ENCODE peak calls at places on chromosome 7, in eight cellular contexts. One of them, this sample, is unnamed.

GRCh38 chr7:108012499-108013430 is 9.8 kb upstream of the LAMB1 start:
- DNase-seq in right lobe of liver: no peak
- DNase-seq in adrenal gland: no peak
- DNase-seq in sigmoid colon: no peak
- DNase-seq in transverse colon: no peak
- DNase-seq in body of pancreas: peak; percentile 60
- DNase-seq in mucosa of descending colon: no peak
- DNase-seq in bronchial epithelial cell: peak; percentile 71
- DNase-seq in this sample: no peak

GRCh38 chr7:159177270-159178036 is 32.8 kb upstream of the VIPR2 start:
- DNase-seq in mucosa of descending colon: no peak
- DNase-seq in right lobe of liver: no peak
- DNase-seq in adrenal gland: no peak
- DNase-seq in transverse colon: no peak
- DNase-seq in sigmoid colon: no peak
- DNase-seq in body of pancreas: no peak
- DNase-seq in bronchial epithelial cell: no peak
- DNase-seq in this sample: no peak

GRCh38 chr7:45033261-45033930 is 33.4 kb downstream of the CCM2 start:
- DNase-seq in body of pancreas: no peak
- DNase-seq in transverse colon: no peak
- DNase-seq in mucosa of descending colon: no peak
- DNase-seq in right lobe of liver: no peak
- DNase-seq in adrenal gland: no peak
- DNase-seq in bronchial epithelial cell: peak; percentile 77
- DNase-seq in sigmoid colon: no peak
- DNase-seq in this sample: no peak

GRCh38 chr7:84855758-84856157 is 331.1 kb downstream of the SEMA3D start:
- DNase-seq in body of pancreas: no peak
- DNase-seq in right lobe of liver: no peak
- DNase-seq in sigmoid colon: no peak
- DNase-seq in transverse colon: no peak
- DNase-seq in adrenal gland: no peak
- DNase-seq in mucosa of descending colon: no peak
- DNase-seq in bronchial epithelial cell: no peak
- DNase-seq in this sample: no peak

GRCh38 chr7:93414574-93414973 is 159.9 kb downstream of the CALCR start:
- DNase-seq in body of pancreas: no peak
- DNase-seq in bronchial epithelial cell: peak; percentile 92
- DNase-seq in mucosa of descending colon: no peak
- DNase-seq in sigmoid colon: no peak
- DNase-seq in right lobe of liver: no peak
- DNase-seq in adrenal gland: no peak
- DNase-seq in transverse colon: no peak
- DNase-seq in this sample: no peak

GRCh38 chr7:82051641-82052040 is 281.8 kb upstream of the HGF start:
- DNase-seq in mucosa of descending colon: no peak
- DNase-seq in sigmoid colon: no peak
- DNase-seq in body of pancreas: no peak
- DNase-seq in transverse colon: no peak
- DNase-seq in right lobe of liver: no peak
- DNase-seq in adrenal gland: no peak
- DNase-seq in bronchial epithelial cell: no peak
- DNase-seq in this sample: no peak

GRCh38 chr7:3206101-3206500 is 95.0 kb upstream of the SDK1 start:
- DNase-seq in sigmoid colon: no peak
- DNase-seq in mucosa of descending colon: no peak
- DNase-seq in bronchial epithelial cell: no peak
- DNase-seq in right lobe of liver: no peak
- DNase-seq in body of pancreas: no peak
- DNase-seq in transverse colon: no peak
- DNase-seq in adrenal gland: no peak
- DNase-seq in this sample: no peak

GRCh38 chr7:113267271-113267670 is 148.9 kb upstream of the SMIM30 start:
- DNase-seq in bronchial epithelial cell: no peak
- DNase-seq in adrenal gland: no peak
- DNase-seq in right lobe of liver: no peak
- DNase-seq in transverse colon: no peak
- DNase-seq in mucosa of descending colon: no peak
- DNase-seq in body of pancreas: no peak
- DNase-seq in sigmoid colon: no peak
- DNase-seq in this sample: no peak

GRCh38 chr7:100215895-100216294 is 3.9 kb upstream of the PVRIG start:
- DNase-seq in bronchial epithelial cell: no peak
- DNase-seq in right lobe of liver: peak; percentile 85
- DNase-seq in mucosa of descending colon: no peak
- DNase-seq in sigmoid colon: peak; percentile 85
- DNase-seq in adrenal gland: no peak
- DNase-seq in body of pancreas: no peak
- DNase-seq in transverse colon: no peak
- DNase-seq in this sample: no peak

GRCh38 chr7:152006336-152006735 is 19.1 kb upstream of the GALNT11 start:
- DNase-seq in adrenal gland: no peak
- DNase-seq in right lobe of liver: no peak
- DNase-seq in mucosa of descending colon: no peak
- DNase-seq in body of pancreas: no peak
- DNase-seq in sigmoid colon: no peak
- DNase-seq in bronchial epithelial cell: no peak
- DNase-seq in transverse colon: no peak
- DNase-seq in this sample: no peak

GRCh38 chr7:80060218-80060806 is 74.3 kb upstream of the GNAI1 start:
- DNase-seq in bronchial epithelial cell: peak; percentile 80
- DNase-seq in sigmoid colon: no peak
- DNase-seq in transverse colon: no peak
- DNase-seq in body of pancreas: no peak
- DNase-seq in adrenal gland: no peak
- DNase-seq in right lobe of liver: no peak
- DNase-seq in mucosa of descending colon: no peak
- DNase-seq in this sample: no peak

GRCh38 chr7:134593530-134594392 is 44.9 kb downstream of the AKR1B15 start:
- DNase-seq in adrenal gland: peak; percentile 92
- DNase-seq in transverse colon: peak; percentile 41
- DNase-seq in sigmoid colon: peak; percentile 83
- DNase-seq in body of pancreas: peak; percentile 72
- DNase-seq in right lobe of liver: peak; percentile 85
- DNase-seq in bronchial epithelial cell: peak; percentile 78
- DNase-seq in mucosa of descending colon: peak; percentile 27
- DNase-seq in this sample: peak; percentile 35

GRCh38 chr7:7695418-7695817 is 23.0 kb downstream of the RPA3 start:
- DNase-seq in transverse colon: no peak
- DNase-seq in mucosa of descending colon: no peak
- DNase-seq in sigmoid colon: no peak
- DNase-seq in adrenal gland: no peak
- DNase-seq in bronchial epithelial cell: no peak
- DNase-seq in body of pancreas: no peak
- DNase-seq in right lobe of liver: no peak
- DNase-seq in this sample: no peak

GRCh38 chr7:98194186-98194585 is 17.1 kb upstream of the BHLHA15 start:
- DNase-seq in right lobe of liver: no peak
- DNase-seq in mucosa of descending colon: no peak
- DNase-seq in adrenal gland: no peak
- DNase-seq in sigmoid colon: no peak
- DNase-seq in body of pancreas: no peak
- DNase-seq in bronchial epithelial cell: no peak
- DNase-seq in transverse colon: no peak
- DNase-seq in this sample: no peak

GRCh38 chr7:98192781-98193457 is 18.3 kb upstream of the BHLHA15 start:
- DNase-seq in body of pancreas: no peak
- DNase-seq in mucosa of descending colon: no peak
- DNase-seq in transverse colon: no peak
- DNase-seq in adrenal gland: no peak
- DNase-seq in bronchial epithelial cell: no peak
- DNase-seq in sigmoid colon: no peak
- DNase-seq in right lobe of liver: no peak
- DNase-seq in this sample: no peak

GRCh38 chr7:98189559-98189958 is 21.7 kb upstream of the BHLHA15 start:
- DNase-seq in transverse colon: no peak
- DNase-seq in body of pancreas: no peak
- DNase-seq in bronchial epithelial cell: no peak
- DNase-seq in sigmoid colon: no peak
- DNase-seq in mucosa of descending colon: no peak
- DNase-seq in adrenal gland: no peak
- DNase-seq in right lobe of liver: peak; percentile 16
- DNase-seq in this sample: no peak

GRCh38 chr7:98193474-98194180 is 17.6 kb upstream of the BHLHA15 start:
- DNase-seq in body of pancreas: no peak
- DNase-seq in bronchial epithelial cell: no peak
- DNase-seq in transverse colon: no peak
- DNase-seq in mucosa of descending colon: no peak
- DNase-seq in adrenal gland: no peak
- DNase-seq in sigmoid colon: no peak
- DNase-seq in right lobe of liver: peak; percentile 31
- DNase-seq in this sample: no peak

GRCh38 chr7:98191668-98192431 is 19.4 kb upstream of the BHLHA15 start:
- DNase-seq in sigmoid colon: no peak
- DNase-seq in mucosa of descending colon: no peak
- DNase-seq in adrenal gland: no peak
- DNase-seq in transverse colon: no peak
- DNase-seq in body of pancreas: no peak
- DNase-seq in bronchial epithelial cell: no peak
- DNase-seq in right lobe of liver: no peak
- DNase-seq in this sample: no peak
- H3K36me3 ChIP-seq in sigmoid colon: peaks cover 7% of the 10 kb centered on the region
- H3K36me3 ChIP-seq in mucosa of descending colon: peaks cover 15% of the 10 kb centered on the region
- H3K36me3 ChIP-seq in adrenal gland: no peaks in the 10 kb centered on the region
- H3K36me3 ChIP-seq in transverse colon: no peaks in the 10 kb centered on the region
- H3K36me3 ChIP-seq in body of pancreas: peaks cover 8% of the 10 kb centered on the region
- H3K36me3 ChIP-seq in bronchial epithelial cell: peaks cover 12% of the 10 kb centered on the region
- H3K36me3 ChIP-seq in right lobe of liver: peaks cover 35% of the 10 kb centered on the region
- H3K36me3 ChIP-seq in this sample: peaks cover 29% of the 10 kb centered on the region

DNA sequence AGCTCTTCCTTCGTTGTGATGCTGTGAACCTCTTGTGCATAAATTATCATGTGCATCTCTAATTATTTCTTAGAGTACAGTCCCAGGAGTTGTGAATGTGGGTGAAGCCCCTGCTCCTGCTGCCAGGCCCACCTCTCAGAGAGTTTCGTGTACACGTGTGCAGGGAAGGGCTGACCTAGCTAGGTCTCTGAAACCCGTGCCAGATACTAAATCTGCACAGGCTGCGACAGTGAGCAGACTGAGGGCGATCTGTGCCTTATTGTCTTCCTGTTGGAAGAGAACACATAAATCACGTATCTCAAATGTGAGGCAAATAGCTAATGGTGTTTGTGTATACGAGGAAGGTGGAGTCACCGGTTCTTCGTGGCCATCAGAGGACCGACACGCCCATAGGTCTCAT is 71.8 kb upstream of the DNAJB6 start:
- DNase-seq in right lobe of liver: no peak
- DNase-seq in sigmoid colon: peak; percentile 15
- DNase-seq in mucosa of descending colon: no peak
- DNase-seq in adrenal gland: no peak
- DNase-seq in bronchial epithelial cell: no peak
- DNase-seq in transverse colon: no peak
- DNase-seq in body of pancreas: no peak
- DNase-seq in this sample: no peak
- H3K36me3 ChIP-seq in right lobe of liver: peaks cover 64% of the 10 kb centered on the region
- H3K36me3 ChIP-seq in sigmoid colon: no peaks in the 10 kb centered on the region
- H3K36me3 ChIP-seq in mucosa of descending colon: peaks cover 4% of the 10 kb centered on the region
- H3K36me3 ChIP-seq in adrenal gland: no peaks in the 10 kb centered on the region
- H3K36me3 ChIP-seq in bronchial epithelial cell: peaks cover 12% of the 10 kb centered on the region
- H3K36me3 ChIP-seq in transverse colon: no peaks in the 10 kb centered on the region
- H3K36me3 ChIP-seq in body of pancreas: no peaks in the 10 kb centered on the region
- H3K36me3 ChIP-seq in this sample: peaks cover 39% of the 10 kb centered on the region

GRCh38 chr7:91405093-91405492 is 140.9 kb downstream of the FZD1 start:
- DNase-seq in bronchial epithelial cell: no peak
- DNase-seq in right lobe of liver: no peak
- DNase-seq in adrenal gland: no peak
- DNase-seq in sigmoid colon: no peak
- DNase-seq in transverse colon: no peak
- DNase-seq in mucosa of descending colon: no peak
- DNase-seq in body of pancreas: no peak
- DNase-seq in this sample: no peak
- H3K36me3 ChIP-seq in bronchial epithelial cell: no peaks in the 10 kb centered on the region
- H3K36me3 ChIP-seq in right lobe of liver: no peaks in the 10 kb centered on the region
- H3K36me3 ChIP-seq in adrenal gland: no peaks in the 10 kb centered on the region
- H3K36me3 ChIP-seq in sigmoid colon: no peaks in the 10 kb centered on the region
- H3K36me3 ChIP-seq in transverse colon: no peaks in the 10 kb centered on the region
- H3K36me3 ChIP-seq in mucosa of descending colon: no peaks in the 10 kb centered on the region
- H3K36me3 ChIP-seq in body of pancreas: no peaks in the 10 kb centered on the region
- H3K36me3 ChIP-seq in this sample: no peaks in the 10 kb centered on the region

GRCh38 chr7:142097571-142097970 is 13.9 kb upstream of the MGAM2 start:
- DNase-seq in adrenal gland: no peak
- DNase-seq in bronchial epithelial cell: no peak
- DNase-seq in right lobe of liver: no peak
- DNase-seq in sigmoid colon: no peak
- DNase-seq in transverse colon: no peak
- DNase-seq in body of pancreas: no peak
- DNase-seq in mucosa of descending colon: no peak
- DNase-seq in this sample: no peak

GRCh38 chr7:142094861-142095260 is 16.7 kb upstream of the MGAM2 start:
- DNase-seq in adrenal gland: no peak
- DNase-seq in sigmoid colon: no peak
- DNase-seq in mucosa of descending colon: no peak
- DNase-seq in right lobe of liver: no peak
- DNase-seq in body of pancreas: no peak
- DNase-seq in transverse colon: no peak
- DNase-seq in bronchial epithelial cell: peak; percentile 53
- DNase-seq in this sample: no peak

GRCh38 chr7:142088022-142088714 is 23.4 kb upstream of the MGAM2 start:
- DNase-seq in body of pancreas: peak; percentile 87
- DNase-seq in bronchial epithelial cell: no peak
- DNase-seq in sigmoid colon: no peak
- DNase-seq in mucosa of descending colon: no peak
- DNase-seq in right lobe of liver: peak; percentile 82
- DNase-seq in transverse colon: peak; percentile 12
- DNase-seq in adrenal gland: no peak
- DNase-seq in this sample: no peak

GRCh38 chr7:142089035-142089434 is 22.5 kb upstream of the MGAM2 start:
- DNase-seq in body of pancreas: no peak
- DNase-seq in adrenal gland: no peak
- DNase-seq in bronchial epithelial cell: no peak
- DNase-seq in mucosa of descending colon: no peak
- DNase-seq in sigmoid colon: no peak
- DNase-seq in right lobe of liver: no peak
- DNase-seq in transverse colon: no peak
- DNase-seq in this sample: no peak

DNA sequence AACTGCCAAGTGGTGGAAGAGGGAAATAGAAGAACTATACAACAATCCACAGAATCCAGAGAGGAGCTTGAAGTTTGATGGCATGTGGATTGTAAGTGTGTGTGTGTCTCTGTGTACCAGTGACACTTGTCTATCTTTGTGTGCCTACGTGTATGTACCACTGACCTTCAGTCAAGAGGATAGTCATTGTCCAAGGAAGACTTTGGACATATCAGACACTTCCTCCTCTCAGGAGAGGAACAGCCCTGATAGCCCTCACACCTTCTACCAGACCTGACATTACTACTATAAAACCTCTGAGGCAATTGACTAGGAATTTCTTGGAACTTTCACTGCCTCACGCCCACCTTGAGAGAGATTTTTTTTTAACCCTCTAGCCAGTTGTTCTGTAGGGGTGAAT is 19.6 kb upstream of the MGAM2 start:
- DNase-seq in adrenal gland: no peak
- DNase-seq in transverse colon: no peak
- DNase-seq in body of pancreas: no peak
- DNase-seq in bronchial epithelial cell: no peak
- DNase-seq in right lobe of liver: no peak
- DNase-seq in sigmoid colon: no peak
- DNase-seq in mucosa of descending colon: no peak
- DNase-seq in this sample: no peak
- H3K36me3 ChIP-seq in adrenal gland: no peaks in the 10 kb centered on the region
- H3K36me3 ChIP-seq in transverse colon: no peaks in the 10 kb centered on the region
- H3K36me3 ChIP-seq in body of pancreas: no peaks in the 10 kb centered on the region
- H3K36me3 ChIP-seq in bronchial epithelial cell: no peaks in the 10 kb centered on the region
- H3K36me3 ChIP-seq in right lobe of liver: no peaks in the 10 kb centered on the region
- H3K36me3 ChIP-seq in sigmoid colon: no peaks in the 10 kb centered on the region
- H3K36me3 ChIP-seq in mucosa of descending colon: no peaks in the 10 kb centered on the region
- H3K36me3 ChIP-seq in this sample: no peaks in the 10 kb centered on the region